ENCODE peak calls at places on chromosomes 11 and 22, in seven cellular contexts. B is SK-N-SH, U is neural progenitor cell, M is adrenal gland, H is sigmoid colon, V is spleen, T is heart right ventricle. Y is an unnamed sample. For H3K4me1, the result is how much of the 10 kb centered on the place peaks cover.

GRCh38 chr22:26404851-26405357 is 24.2 kb upstream of the ASPHD2 start:
- DNase-seq in H (no peak), M (no peak), V (no peak), B (no peak), T (no peak), U (peak), Y (no peak)

GRCh38 chr11:9780929-9781328 is 117.1 kb downstream of the SWAP70 start:
- DNase-seq in T (no peak), B (no peak), V (no peak), M (no peak), H (no peak), U (no peak), Y (no peak)

GRCh38 chr11:79184285-79184684 is 256.5 kb downstream of the TENM4 start:
- DNase-seq in T (no peak), H (no peak), B (no peak), U (peak), V (no peak), M (no peak), Y (no peak)

GRCh38 chr11:38411149-38411548 is 1813.1 kb upstream of the RAG2 start:
- DNase-seq in V (no peak), B (no peak), U (no peak), T (no peak), H (no peak), M (no peak), Y (no peak)

GRCh38 chr11:78179459-78180071 is 8.9 kb downstream of the KCTD21 start:
- DNase-seq in V (no peak), H (no peak), U (no peak), T (no peak), M (no peak), B (no peak), Y (no peak)

GRCh38 chr11:36056160-36056751 is 112.4 kb downstream of the LDLRAD3 start:
- DNase-seq in M (peak), T (no peak), U (peak), H (no peak), V (no peak), B (peak), Y (no peak)

GRCh38 chr11:5992604-5993251 is 5.9 kb upstream of the OR52L1 start:
- DNase-seq in B (peak), U (peak), V (no peak), M (no peak), T (no peak), H (no peak), Y (no peak)

GRCh38 chr22:36027960-36028645 is 521 bp downstream of the RBFOX2 start:
- DNase-seq in M (peak), T (peak), B (peak), H (peak), V (peak), U (peak), Y (peak)

GRCh38 chr11:23079382-23079813 is 219.1 kb upstream of the CCDC179 start:
- DNase-seq in U (no peak), B (no peak), T (no peak), V (no peak), M (no peak), H (no peak), Y (no peak)

GRCh38 chr22:44823806-44824205 is 71.4 kb downstream of the ARHGAP8 start:
- DNase-seq in M (no peak), H (no peak), T (no peak), B (no peak), V (peak), U (no peak), Y (no peak)

GRCh38 chr22:19287889-19288288 is 3.6 kb downstream of the CLTCL1 start:
- DNase-seq in H (no peak), T (no peak), M (no peak), U (no peak), B (no peak), V (no peak), Y (no peak)

GRCh38 chr22:22035203-22035602 is 52.6 kb upstream of the TOP3B start:
- DNase-seq in M (no peak), B (no peak), V (no peak), H (no peak), U (no peak), T (no peak), Y (no peak)

GRCh38 chr22:40345271-40345670 is 1.0 kb upstream of the ADSL start:
- DNase-seq in H (no peak), V (no peak), U (no peak), B (no peak), T (no peak), M (peak), Y (no peak)

GRCh38 chr11:113796663-113797259 is 17.2 kb downstream of the CLDN25 start:
- DNase-seq in B (peak), V (no peak), H (no peak), M (peak), U (peak), T (peak), Y (no peak)

GRCh38 chr11:95138448-95138847 is 48.8 kb downstream of the ENDOD1 start:
- DNase-seq in B (no peak), V (no peak), H (no peak), M (no peak), T (no peak), U (no peak), Y (no peak)

GRCh38 chr11:15563054-15563453 is 448.3 kb downstream of the INSC start:
- DNase-seq in V (no peak), T (no peak), B (no peak), H (no peak), M (no peak), U (peak), Y (no peak)

GRCh38 chr11:115384236-115384635 is 120.0 kb downstream of the CADM1 start:
- DNase-seq in B (no peak), H (no peak), V (no peak), U (no peak), M (no peak), T (no peak), Y (no peak)

GRCh38 chr11:131684111-131685060 is 314.0 kb downstream of the NTM start:
- DNase-seq in V (no peak), U (no peak), T (no peak), M (no peak), B (no peak), H (no peak), Y (peak)

GRCh38 chr11:131683131-131683530 is 312.7 kb downstream of the NTM start:
- DNase-seq in T (no peak), V (no peak), H (no peak), U (no peak), B (no peak), M (no peak), Y (no peak)

GRCh38 chr11:131683666-131684065 is 313.3 kb downstream of the NTM start:
- DNase-seq in V (no peak), U (no peak), T (no peak), B (no peak), M (no peak), H (no peak), Y (peak)

GRCh38 chr11:131682373-131683015 is 312.1 kb downstream of the NTM start:
- DNase-seq in H (no peak), V (no peak), M (no peak), T (no peak), B (no peak), U (no peak), Y (no peak)

DNA sequence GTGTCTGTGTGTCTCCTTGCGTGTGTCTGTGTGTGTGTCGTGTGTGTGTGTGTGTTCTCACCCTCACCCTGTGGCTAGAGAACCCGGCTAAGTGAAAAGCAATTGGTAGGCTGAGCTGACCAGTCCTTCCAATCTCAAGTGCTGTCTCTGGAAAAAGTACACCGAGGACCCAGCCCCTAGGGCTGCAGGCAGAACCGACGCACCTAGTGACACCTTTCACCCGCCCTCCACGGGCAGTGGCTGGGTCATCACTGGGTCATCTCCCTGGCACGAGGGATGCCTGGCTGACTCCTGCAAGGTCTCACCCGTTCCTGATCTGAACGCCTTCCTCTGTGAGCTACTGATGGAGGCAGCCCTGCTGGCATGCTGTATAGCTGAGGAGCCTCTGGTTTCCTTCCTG is 311.5 kb downstream of the NTM start:
- DNase-seq in V (no peak), T (no peak), B (no peak), H (no peak), U (no peak), M (no peak), Y (peak)
- H3K4me1 ChIP-seq in V (under half), T (under half), B (under half), H (under half), U (under half), M (under half), Y (under half)

GRCh38 chr11:59187587-59187986 is 15.7 kb downstream of the DTX4 start:
- DNase-seq in B (no peak), U (no peak), T (peak), V (no peak), M (peak), H (peak), Y (no peak)
- H3K4me1 ChIP-seq in B (under half), U (under half), T (under half), V (half or more), M (under half), H (under half), Y (under half)

GRCh38 chr11:128853556-128853955 is 13.5 kb downstream of the KCNJ1 start:
- DNase-seq in M (no peak), T (no peak), B (no peak), U (no peak), V (no peak), H (peak), Y (no peak)

GRCh38 chr11:128852327-128853023 is 14.6 kb downstream of the KCNJ1 start:
- DNase-seq in M (no peak), V (no peak), B (no peak), T (peak), H (peak), U (no peak), Y (no peak)

GRCh38 chr11:128846985-128847384 is 20.1 kb downstream of the KCNJ1 start:
- DNase-seq in B (no peak), M (no peak), U (no peak), H (no peak), T (no peak), V (no peak), Y (no peak)

GRCh38 chr11:128845334-128845780 is 21.7 kb downstream of the KCNJ1 start:
- DNase-seq in H (no peak), V (no peak), M (no peak), U (no peak), T (no peak), B (no peak), Y (no peak)

GRCh38 chr11:128848815-128849455 is 18.2 kb downstream of the KCNJ1 start:
- DNase-seq in H (no peak), V (peak), T (peak), B (peak), U (peak), M (peak), Y (no peak)
- H3K4me1 ChIP-seq in H (under half), V (half or more), T (under half), B (under half), U (under half), M (under half), Y (under half)

DNA sequence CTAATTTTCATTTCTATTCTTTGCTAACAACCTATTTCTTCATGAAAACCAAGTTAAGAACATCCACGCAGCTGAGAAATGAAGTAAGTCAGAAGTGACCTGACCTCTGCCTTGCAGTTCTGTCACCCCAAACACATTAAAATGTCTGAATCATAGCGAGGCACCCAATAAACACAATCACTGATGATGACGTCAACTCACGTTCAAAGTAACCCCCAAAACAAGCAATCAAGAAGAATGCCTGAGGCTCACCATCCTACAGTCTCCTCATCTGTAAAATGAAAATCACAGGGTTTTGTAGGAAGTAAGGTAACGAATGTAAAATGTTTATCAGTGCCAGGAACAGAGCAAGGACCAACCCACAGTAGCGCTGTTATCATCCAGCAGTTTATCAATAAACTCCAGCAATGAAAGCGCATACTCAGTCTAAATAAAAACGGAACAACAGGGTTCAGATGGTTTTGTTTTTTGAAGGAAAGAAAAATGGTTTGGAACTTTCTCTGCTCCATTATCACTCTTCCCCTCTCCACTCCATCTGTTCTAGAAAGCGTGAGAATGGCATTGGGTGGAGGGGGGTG is 110.6 kb downstream of the MICAL3 start:
- DNase-seq in U (no peak), V (no peak), T (no peak), M (peak), B (no peak), H (no peak), Y (no peak)
- H3K4me1 ChIP-seq in U (under half), V (half or more), T (under half), M (under half), B (under half), H (under half), Y (under half)

DNA sequence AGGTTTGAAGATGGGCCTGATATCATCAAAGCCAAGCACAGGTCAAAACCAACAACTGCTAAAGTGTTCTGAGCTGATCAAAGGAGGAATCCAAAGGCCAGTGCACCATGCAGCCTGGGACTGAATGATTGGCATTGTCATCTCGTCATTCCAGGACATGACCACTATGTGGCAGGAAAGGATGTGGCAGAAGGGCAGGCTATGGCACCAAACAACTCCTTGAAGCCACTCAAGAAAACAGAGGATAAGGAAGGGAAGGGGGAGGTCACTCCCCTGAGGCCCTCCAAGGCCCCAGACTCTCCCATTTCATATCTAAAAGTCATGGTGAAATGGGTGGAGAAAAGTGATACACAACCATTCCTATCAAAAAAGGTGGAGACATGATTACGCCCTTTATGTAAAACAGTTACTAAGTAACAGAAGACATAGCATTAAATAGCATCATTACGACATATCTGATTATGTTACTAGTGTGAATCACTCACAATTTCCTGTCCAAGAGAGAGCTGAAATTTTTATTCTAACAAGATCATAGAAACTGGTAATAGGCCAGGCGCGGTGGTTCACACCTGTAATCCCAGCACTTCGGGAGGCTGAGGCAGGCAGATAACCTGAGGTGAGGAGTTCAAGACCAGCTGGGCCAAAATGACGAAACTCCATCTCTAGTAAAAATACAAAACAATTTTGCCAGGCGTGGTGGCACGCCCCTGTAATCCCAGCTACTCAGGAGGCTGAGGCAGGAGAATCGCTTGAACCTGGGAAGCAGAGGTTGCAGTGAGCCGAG is 49.3 kb downstream of the AHNAK start:
- DNase-seq in V (no peak), T (no peak), H (no peak), U (peak), B (peak), M (no peak), Y (no peak)
- H3K4me1 ChIP-seq in V (under half), T (half or more), H (under half), U (under half), B (under half), M (under half), Y (under half)